ENCODE peak calls at places on chromosomes 13 and 19, in nine cellular contexts. E, Y, C, X, S, L, O, B and W are unnamed samples.

GRCh38 chr19:9342610-9343304 is 18.8 kb downstream of the ZNF559 start:
- DNase-seq in B (no peak), Y (peak), L (no peak), X (no peak), S (no peak), O (no peak), C (no peak), E (no peak), W (no peak)

GRCh38 chr13:39935155-39935554 is 279.7 kb downstream of the COG6 start:
- DNase-seq in O (no peak), S (no peak), L (no peak), C (no peak), X (no peak), Y (no peak), E (no peak), B (no peak), W (no peak)

GRCh38 chr19:57212109-57212508 is 18.7 kb upstream of the AURKC start:
- DNase-seq in O (no peak), L (no peak), Y (no peak), C (no peak), B (no peak), X (no peak), E (no peak), S (no peak), W (no peak)

GRCh38 chr19:47848871-47849473 is 10.1 kb upstream of the TPRX2 start:
- DNase-seq in S (peak), L (no peak), B (no peak), Y (peak), X (no peak), O (peak), E (no peak), C (no peak), W (no peak)

GRCh38 chr19:23384166-23384565 is 11.1 kb downstream of the ZNF91 start:
- DNase-seq in O (no peak), L (no peak), C (no peak), B (no peak), S (no peak), E (no peak), X (no peak), Y (no peak), W (no peak)

GRCh38 chr13:36430247-36431203 is 1.8 kb upstream of the CCNA1 start:
- DNase-seq in B (no peak), O (no peak), L (no peak), E (no peak), Y (peak), X (no peak), C (no peak), S (no peak), W (no peak)

GRCh38 chr19:53294786-53295441 is 27.4 kb upstream of the VN1R4 start:
- DNase-seq in X (no peak), E (no peak), B (no peak), L (no peak), C (no peak), Y (peak), O (no peak), S (no peak), W (no peak)

GRCh38 chr19:57934820-57935665 is at the start of gene ZNF418:
- DNase-seq in B (peak), X (no peak), E (no peak), C (peak), Y (peak), L (no peak), S (peak), O (no peak), W (peak)

GRCh38 chr19:46080561-46080960 is 39.8 kb upstream of the IGFL4 start:
- DNase-seq in B (peak), O (no peak), L (peak), E (no peak), Y (no peak), C (no peak), X (no peak), S (no peak), W (peak)

GRCh38 chr19:50002386-50002960 is 22.7 kb downstream of the VRK3 start:
- DNase-seq in X (no peak), L (no peak), C (no peak), E (no peak), O (no peak), S (no peak), B (no peak), Y (no peak), W (no peak)

GRCh38 chr13:33194820-33195692 is 90.5 kb downstream of the STARD13 start:
- DNase-seq in Y (no peak), S (no peak), E (no peak), O (no peak), L (peak), B (peak), X (peak), C (no peak), W (peak)

GRCh38 chr19:54156490-54156889 is 3.0 kb downstream of the LENG1 start:
- DNase-seq in S (no peak), B (no peak), C (no peak), L (no peak), E (no peak), O (no peak), X (no peak), Y (no peak), W (no peak)

GRCh38 chr13:35859981-35860380 is 271.2 kb downstream of the DCLK1 start:
- DNase-seq in O (no peak), E (no peak), Y (no peak), S (no peak), X (no peak), B (no peak), C (no peak), L (no peak), W (no peak)

GRCh38 chr19:34497112-34497805 is 15.7 kb downstream of the WTIP start:
- DNase-seq in X (no peak), O (no peak), B (no peak), Y (no peak), E (no peak), C (no peak), L (no peak), S (no peak), W (no peak)

GRCh38 chr19:1959928-1960589 is 19.1 kb downstream of the CSNK1G2 start:
- DNase-seq in X (no peak), L (no peak), O (no peak), C (no peak), E (no peak), B (no peak), Y (no peak), S (no peak), W (no peak)

GRCh38 chr13:111344471-111345191 is 24.2 kb downstream of the TEX29 start:
- DNase-seq in C (no peak), X (peak), E (peak), S (no peak), B (no peak), O (no peak), Y (peak), L (no peak), W (peak)

GRCh38 chr13:62837895-62838294 is 1422.2 kb upstream of the PCDH20 start:
- DNase-seq in E (no peak), Y (no peak), X (peak), B (no peak), S (no peak), O (no peak), C (no peak), L (no peak), W (no peak)

GRCh38 chr13:103876571-103876970 is 810.4 kb upstream of the SLC10A2 start:
- DNase-seq in X (no peak), C (no peak), S (no peak), O (no peak), E (no peak), B (no peak), L (no peak), Y (no peak), W (no peak)

GRCh38 chr13:44311011-44311481 is 62.6 kb upstream of the SERP2 start:
- DNase-seq in C (no peak), X (no peak), O (no peak), E (no peak), S (no peak), B (no peak), Y (no peak), L (no peak), W (no peak)

GRCh38 chr13:114124921-114125320 is 7.5 kb downstream of the RASA3 start:
- DNase-seq in S (peak), O (no peak), E (no peak), Y (no peak), X (peak), B (no peak), C (no peak), L (no peak), W (no peak)

GRCh38 chr19:14536926-14537692 is 7.7 kb downstream of the TECR start:
- DNase-seq in O (peak), E (no peak), S (peak), Y (peak), X (no peak), C (no peak), B (no peak), L (peak), W (no peak)

GRCh38 chr19:7899751-7900352 is 3.8 kb upstream of the MAP2K7 start:
- DNase-seq in E (no peak), B (no peak), L (no peak), Y (no peak), X (no peak), O (no peak), C (no peak), S (no peak), W (no peak)

GRCh38 chr19:46787331-46788100 is 878 bp downstream of the SLC1A5 start:
- DNase-seq in O (no peak), L (peak), S (peak), Y (peak), B (no peak), E (no peak), X (no peak), C (peak), W (no peak)